ENCODE peak calls at places on chromosomes 3 and 15, in seven cellular contexts. P is glomerular endothelial cell, C is hypothalamus, W is brain microvascular endothelial cell, O is EH, V is DMS53, U is AG08396. I is an unnamed sample.

GRCh38 chr15:59894835-59895234 is 109.3 kb upstream of the FOXB1 start:
- DNase-seq in P (no peak), O (no peak), W (no peak), U (no peak), C (no peak), V (no peak), I (no peak)

GRCh38 chr3:163490119-163490518 is 1588.2 kb downstream of the SI start:
- DNase-seq in C (no peak), W (peak), P (peak), O (peak), V (peak), U (peak), I (peak)

GRCh38 chr3:197374951-197375560 is 76.6 kb upstream of the DLG1 start:
- DNase-seq in W (no peak), C (no peak), O (no peak), U (no peak), P (no peak), V (no peak), I (no peak)

GRCh38 chr3:129625071-129625874 is 18.8 kb upstream of the PLXND1 start:
- DNase-seq in O (no peak), C (no peak), V (peak), U (peak), W (no peak), P (no peak), I (no peak)

GRCh38 chr15:38941399-38941953 is 376.9 kb upstream of the RASGRP1 start:
- DNase-seq in W (peak), O (peak), V (no peak), U (no peak), C (no peak), P (no peak), I (no peak)

GRCh38 chr3:126485956-126486884 is 10.5 kb upstream of the ZXDC start:
- DNase-seq in C (no peak), V (no peak), O (no peak), W (no peak), U (no peak), P (no peak), I (no peak)

GRCh38 chr3:134029256-134029733 is 430 bp downstream of the SLCO2A1 start:
- DNase-seq in P (no peak), V (peak), O (peak), C (no peak), U (no peak), W (no peak), I (peak)

GRCh38 chr3:22475665-22476064 is 724.7 kb upstream of the ZNF385D start:
- DNase-seq in U (no peak), W (no peak), P (no peak), V (no peak), C (no peak), O (no peak), I (peak)

GRCh38 chr3:13044496-13045244 is 28.6 kb downstream of the IQSEC1 start:
- DNase-seq in O (no peak), U (no peak), V (no peak), W (no peak), P (no peak), C (peak), I (no peak)

GRCh38 chr3:179005706-179006105 is 65.9 kb downstream of the ZMAT3 start:
- DNase-seq in C (no peak), W (no peak), P (no peak), V (no peak), O (no peak), U (no peak), I (no peak)

GRCh38 chr15:49989498-49989897 is 129.5 kb downstream of the ATP8B4 start:
- DNase-seq in U (no peak), W (no peak), V (no peak), O (no peak), P (no peak), C (no peak), I (no peak)

GRCh38 chr3:57556459-57557087 is 499 bp downstream of the PDE12 start:
- DNase-seq in P (no peak), U (peak), C (peak), V (peak), W (no peak), O (peak), I (no peak)

GRCh38 chr3:16254933-16255725 is 9.6 kb downstream of the DPH3 start:
- DNase-seq in O (no peak), P (no peak), C (no peak), W (no peak), U (no peak), V (no peak), I (no peak)

GRCh38 chr15:70261083-70261482 is 163.4 kb upstream of the TLE3 start:
- DNase-seq in V (no peak), C (no peak), W (no peak), P (no peak), O (no peak), U (no peak), I (no peak)

GRCh38 chr3:138971766-138972320 is 24.8 kb downstream of the FOXL2NB start:
- DNase-seq in W (no peak), C (no peak), U (no peak), V (no peak), O (no peak), P (no peak), I (no peak)

GRCh38 chr3:151209652-151210051 is 6.6 kb upstream of the GPR171 start:
- DNase-seq in W (no peak), U (no peak), P (no peak), O (no peak), V (no peak), C (no peak), I (no peak)

GRCh38 chr15:92021765-92022164 is 168.3 kb downstream of the SLCO3A1 start:
- DNase-seq in P (no peak), O (no peak), U (no peak), W (no peak), C (no peak), V (no peak), I (no peak)

GRCh38 chr15:36831125-36831914 is 251.9 kb downstream of the CDIN1 start:
- DNase-seq in W (peak), U (peak), C (no peak), V (no peak), O (peak), P (no peak), I (peak)

GRCh38 chr3:6781103-6781502 is 79.8 kb upstream of the GRM7 start:
- DNase-seq in O (no peak), V (no peak), C (no peak), W (no peak), P (no peak), U (no peak), I (no peak)

GRCh38 chr3:64318670-64319271 is 93.5 kb upstream of the PRICKLE2 start:
- DNase-seq in P (no peak), V (no peak), W (no peak), C (no peak), U (no peak), O (no peak), I (no peak)

GRCh38 chr3:4656059-4656458 is 162.9 kb downstream of the ITPR1 start:
- DNase-seq in V (peak), C (peak), U (peak), W (peak), O (peak), P (peak), I (peak)

GRCh38 chr3:150296123-150296750 is 111.9 kb upstream of the TSC22D2 start:
- DNase-seq in W (no peak), V (no peak), C (no peak), P (no peak), O (peak), U (no peak), I (no peak)

GRCh38 chr3:17639257-17639656 is 103.2 kb downstream of the TBC1D5 start:
- DNase-seq in C (no peak), V (peak), O (peak), U (peak), P (no peak), W (peak), I (peak)

GRCh38 chr3:186909078-186909853 is 21.1 kb upstream of the ST6GAL1 start:
- DNase-seq in P (no peak), U (no peak), O (no peak), V (peak), C (no peak), W (no peak), I (no peak)

GRCh38 chr3:122578110-122578740 is 775 bp downstream of the PARP15 start:
- DNase-seq in U (no peak), W (no peak), O (no peak), P (no peak), C (no peak), V (no peak), I (no peak)

GRCh38 chr15:25597576-25597975 is 158.8 kb upstream of the UBE3A start:
- DNase-seq in P (no peak), O (peak), W (no peak), V (no peak), U (no peak), C (no peak), I (no peak)

GRCh38 chr3:172138792-172139507 is 99.6 kb downstream of the FNDC3B start:
- DNase-seq in C (peak), P (no peak), U (no peak), V (peak), W (peak), O (peak), I (no peak)

GRCh38 chr3:14393440-14394111 is 8.8 kb upstream of the SLC6A6 start:
- DNase-seq in O (peak), W (peak), V (no peak), U (peak), C (no peak), P (no peak), I (no peak)

GRCh38 chr3:127043041-127043641 is 60.2 kb downstream of the PLXNA1 start:
- DNase-seq in O (no peak), V (no peak), W (no peak), C (no peak), U (no peak), P (no peak), I (peak)

GRCh38 chr15:34716111-34716510 is 38.7 kb downstream of the GJD2 start:
- DNase-seq in W (no peak), V (no peak), O (no peak), U (no peak), P (no peak), C (no peak), I (no peak)

GRCh38 chr3:44079916-44080315 is 161.8 kb upstream of the TOPAZ1 start:
- DNase-seq in O (no peak), C (no peak), P (no peak), W (no peak), U (no peak), V (no peak), I (no peak)

GRCh38 chr3:114827495-114827894 is 319.6 kb downstream of the ZBTB20 start:
- DNase-seq in P (peak), U (peak), O (peak), W (peak), C (no peak), V (peak), I (peak)

GRCh38 chr3:154345422-154346122 is 21.3 kb upstream of the DHX36 start:
- DNase-seq in U (no peak), V (no peak), W (no peak), C (no peak), P (no peak), O (no peak), I (no peak)

GRCh38 chr3:87997298-87997697 is 61.5 kb downstream of the CGGBP1 start:
- DNase-seq in V (peak), U (no peak), O (peak), W (peak), P (peak), C (no peak), I (peak)

GRCh38 chr3:196788509-196788908 is 48.9 kb downstream of the PAK2 start:
- DNase-seq in O (peak), V (no peak), W (peak), P (no peak), C (no peak), U (no peak), I (no peak)

GRCh38 chr3:145915787-145916186 is 245.2 kb downstream of the PLOD2 start:
- DNase-seq in W (no peak), P (no peak), O (no peak), V (no peak), U (no peak), C (no peak), I (no peak)